ENCODE peak calls at places on chromosomes 11 and 22, in four cellular contexts. One of them, this sample, is unnamed.

GRCh38 chr11:108887436-108888238 is 222.8 kb downstream of the DDX10 start:
- DNase-seq in Right ventricle myocardium superior: no peak
- DNase-seq in activated CD4-positive, alpha-beta T cell treated with anti-CD3 and anti-CD28 coated beads, Interleukin-2, amount 50 U/mL, for 48 hours: no peak
- DNase-seq in RWPE2: no peak
- DNase-seq in this sample: no peak

GRCh38 chr22:37218771-37219411 is 6.6 kb upstream of the SSTR3 start:
- DNase-seq in Right ventricle myocardium superior: no peak
- DNase-seq in activated CD4-positive, alpha-beta T cell treated with anti-CD3 and anti-CD28 coated beads, Interleukin-2, amount 50 U/mL, for 48 hours: no peak
- DNase-seq in RWPE2: no peak
- DNase-seq in this sample: no peak

GRCh38 chr22:40094449-40094848 is 83.3 kb upstream of the TNRC6B start:
- DNase-seq in Right ventricle myocardium superior: no peak
- DNase-seq in activated CD4-positive, alpha-beta T cell treated with anti-CD3 and anti-CD28 coated beads, Interleukin-2, amount 50 U/mL, for 48 hours: no peak
- DNase-seq in RWPE2: no peak
- DNase-seq in this sample: no peak

GRCh38 chr11:36509694-36510566 is at the start of gene TRAF6:
- DNase-seq in Right ventricle myocardium superior: peak
- DNase-seq in activated CD4-positive, alpha-beta T cell treated with anti-CD3 and anti-CD28 coated beads, Interleukin-2, amount 50 U/mL, for 48 hours: peak
- DNase-seq in RWPE2: peak
- DNase-seq in this sample: peak

GRCh38 chr22:42770448-42770726 is 49.7 kb upstream of the A4GALT start:
- DNase-seq in Right ventricle myocardium superior: no peak
- DNase-seq in activated CD4-positive, alpha-beta T cell treated with anti-CD3 and anti-CD28 coated beads, Interleukin-2, amount 50 U/mL, for 48 hours: no peak
- DNase-seq in RWPE2: no peak
- DNase-seq in this sample: no peak

GRCh38 chr11:15963266-15963665 is 393.1 kb downstream of the SOX6 start:
- DNase-seq in Right ventricle myocardium superior: no peak
- DNase-seq in activated CD4-positive, alpha-beta T cell treated with anti-CD3 and anti-CD28 coated beads, Interleukin-2, amount 50 U/mL, for 48 hours: no peak
- DNase-seq in RWPE2: no peak
- DNase-seq in this sample: no peak

GRCh38 chr11:70828498-70829159 is 423.7 kb downstream of the SHANK2 start:
- DNase-seq in Right ventricle myocardium superior: peak
- DNase-seq in activated CD4-positive, alpha-beta T cell treated with anti-CD3 and anti-CD28 coated beads, Interleukin-2, amount 50 U/mL, for 48 hours: no peak
- DNase-seq in RWPE2: no peak
- DNase-seq in this sample: no peak

GRCh38 chr11:1119282-1120146 is 38.2 kb upstream of the MUC5AC start:
- DNase-seq in Right ventricle myocardium superior: no peak
- DNase-seq in activated CD4-positive, alpha-beta T cell treated with anti-CD3 and anti-CD28 coated beads, Interleukin-2, amount 50 U/mL, for 48 hours: no peak
- DNase-seq in RWPE2: no peak
- DNase-seq in this sample: peak

GRCh38 chr11:2933376-2934056 is 4.3 kb upstream of the PHLDA2 start:
- DNase-seq in Right ventricle myocardium superior: peak
- DNase-seq in activated CD4-positive, alpha-beta T cell treated with anti-CD3 and anti-CD28 coated beads, Interleukin-2, amount 50 U/mL, for 48 hours: peak
- DNase-seq in RWPE2: peak
- DNase-seq in this sample: peak

GRCh38 chr11:83335446-83336070 is 49.4 kb upstream of the CCDC90B start:
- DNase-seq in Right ventricle myocardium superior: no peak
- DNase-seq in activated CD4-positive, alpha-beta T cell treated with anti-CD3 and anti-CD28 coated beads, Interleukin-2, amount 50 U/mL, for 48 hours: no peak
- DNase-seq in RWPE2: no peak
- DNase-seq in this sample: no peak

GRCh38 chr11:77883775-77884174 is 62.8 kb downstream of the AAMDC start:
- DNase-seq in Right ventricle myocardium superior: no peak
- DNase-seq in activated CD4-positive, alpha-beta T cell treated with anti-CD3 and anti-CD28 coated beads, Interleukin-2, amount 50 U/mL, for 48 hours: no peak
- DNase-seq in RWPE2: no peak
- DNase-seq in this sample: no peak

GRCh38 chr11:103367650-103368049 is 258.4 kb downstream of the DYNC2H1 start:
- DNase-seq in Right ventricle myocardium superior: no peak
- DNase-seq in activated CD4-positive, alpha-beta T cell treated with anti-CD3 and anti-CD28 coated beads, Interleukin-2, amount 50 U/mL, for 48 hours: no peak
- DNase-seq in RWPE2: no peak
- DNase-seq in this sample: no peak

This sample was measured in psoas muscle.